ENCODE peak calls at places on chromosomes 16 and 17, in five cellular contexts. P is heart left ventricle, C is spleen, V is endodermal cell, U is heart right ventricle. N is an unnamed sample.

GRCh38 chr16:69838417-69838990 is 76.4 kb downstream of the WWP2 start:
- DNase-seq in P (peak; percentile 70), C (no peak), V (no peak), U (peak; percentile 66), N (no peak)

GRCh38 chr16:83785455-83785854 is 22.3 kb upstream of the HSBP1 start:
- DNase-seq in P (no peak), C (no peak), V (no peak), U (no peak), N (no peak)

GRCh38 chr17:31374503-31374902 is 17.0 kb upstream of the RAB11FIP4 start:
- DNase-seq in P (no peak), C (no peak), V (no peak), U (no peak), N (no peak)

GRCh38 chr17:4544656-4545216 is 10.4 kb downstream of the MYBBP1A start:
- DNase-seq in P (peak; percentile 23), C (no peak), V (no peak), U (no peak), N (no peak)

GRCh38 chr16:19929062-19929511 is 44.4 kb upstream of the GPRC5B start:
- DNase-seq in P (no peak), C (no peak), V (no peak), U (no peak), N (no peak)

GRCh38 chr16:11439790-11440656 is 94.8 kb downstream of the RMI2 start:
- DNase-seq in P (no peak), C (peak; percentile 43), V (no peak), U (no peak), N (no peak)

GRCh38 chr17:15303851-15304250 is 37.5 kb downstream of the TEKT3 start:
- DNase-seq in P (no peak), C (no peak), V (no peak), U (no peak), N (no peak)

GRCh38 chr17:38415250-38416194 is 12.7 kb upstream of the ARHGAP23 start:
- DNase-seq in P (no peak), C (no peak), V (peak; percentile 90), U (no peak), N (no peak)

GRCh38 chr17:32349854-32350661 is at the start of gene ZNF207:
- DNase-seq in P (peak; percentile 97), C (peak; percentile 97), V (peak; percentile 99), U (peak; percentile 96), N (peak; percentile 95)

GRCh38 chr17:78013683-78014467 is 55.4 kb downstream of the TNRC6C start:
- DNase-seq in P (no peak), C (no peak), V (peak; percentile 83), U (peak; percentile 43), N (peak; percentile 50)

GRCh38 chr17:81712468-81713003 is 452 bp downstream of the SLC25A10 start:
- DNase-seq in P (no peak), C (no peak), V (peak; percentile 80), U (no peak), N (peak; percentile 17)

DNA sequence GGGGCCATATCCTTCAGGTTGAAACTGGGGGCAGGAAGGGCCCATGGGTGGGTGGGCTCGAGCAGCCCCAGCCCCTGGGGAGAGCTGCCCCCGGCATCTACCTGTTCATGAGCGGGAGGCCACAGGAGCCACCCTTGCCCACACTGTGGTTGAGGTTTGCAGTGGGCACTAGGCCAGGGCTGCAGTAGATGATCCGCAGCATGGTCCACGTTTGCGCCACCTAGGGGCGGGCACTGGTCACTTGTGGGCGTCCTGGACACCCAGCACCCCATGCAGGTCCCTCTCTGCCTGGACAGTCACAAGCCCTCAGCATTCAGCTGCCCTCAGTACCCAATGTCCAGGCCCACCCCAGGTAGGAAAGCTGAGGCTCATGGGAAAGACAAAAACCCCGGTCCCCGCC is 1.8 kb upstream of the JMJD8 start:
- DNase-seq in P (no peak), C (peak; percentile 85), V (peak; percentile 84), U (no peak), N (no peak)
- H3K4me1 ChIP-seq in P (peaks cover 58% of the 10 kb centered on the region), C (peaks cover 37% of the 10 kb centered on the region), V (peaks cover 23% of the 10 kb centered on the region), U (peaks cover 61% of the 10 kb centered on the region), N (peaks cover 7% of the 10 kb centered on the region)

GRCh38 chr16:9219811-9220210 is 128.4 kb downstream of the HAPSTR1 start:
- DNase-seq in P (no peak), C (no peak), V (no peak), U (no peak), N (no peak)
- H3K27ac ChIP-seq in P (no peak overlapping the region), C (no peak overlapping the region), V (no peak overlapping the region), U (no peak overlapping the region), N (no peak overlapping the region)

GRCh38 chr16:85602831-85603755 is 10.0 kb upstream of the GSE1 start:
- DNase-seq in P (no peak), C (no peak), V (no peak), U (no peak), N (no peak)
- TF ChIP-seq CTCF in P (no peak), C (no peak), V (no peak), U (no peak), N (no peak)

GRCh38 chr17:76240461-76241204 is at the start of gene RNF157:
- DNase-seq in P (peak; percentile 71), C (peak; percentile 91), V (peak; percentile 93), U (peak; percentile 32), N (peak; percentile 40)
- H3K4me1 ChIP-seq in P (peaks cover 12% of the 10 kb centered on the region), C (peaks cover 9% of the 10 kb centered on the region), V (no peaks in the 10 kb centered on the region), U (peaks cover 11% of the 10 kb centered on the region), N (no peaks in the 10 kb centered on the region)

GRCh38 chr17:50798424-50799344 is 31.4 kb upstream of the ANKRD40CL start:
- DNase-seq in P (no peak), C (no peak), V (peak; percentile 70), U (no peak), N (no peak)
- H3K27ac ChIP-seq in P (no peak overlapping the region), C (no peak overlapping the region), V (peak overlapping the region; percentile 49), U (no peak overlapping the region), N (no peak overlapping the region)

DNA sequence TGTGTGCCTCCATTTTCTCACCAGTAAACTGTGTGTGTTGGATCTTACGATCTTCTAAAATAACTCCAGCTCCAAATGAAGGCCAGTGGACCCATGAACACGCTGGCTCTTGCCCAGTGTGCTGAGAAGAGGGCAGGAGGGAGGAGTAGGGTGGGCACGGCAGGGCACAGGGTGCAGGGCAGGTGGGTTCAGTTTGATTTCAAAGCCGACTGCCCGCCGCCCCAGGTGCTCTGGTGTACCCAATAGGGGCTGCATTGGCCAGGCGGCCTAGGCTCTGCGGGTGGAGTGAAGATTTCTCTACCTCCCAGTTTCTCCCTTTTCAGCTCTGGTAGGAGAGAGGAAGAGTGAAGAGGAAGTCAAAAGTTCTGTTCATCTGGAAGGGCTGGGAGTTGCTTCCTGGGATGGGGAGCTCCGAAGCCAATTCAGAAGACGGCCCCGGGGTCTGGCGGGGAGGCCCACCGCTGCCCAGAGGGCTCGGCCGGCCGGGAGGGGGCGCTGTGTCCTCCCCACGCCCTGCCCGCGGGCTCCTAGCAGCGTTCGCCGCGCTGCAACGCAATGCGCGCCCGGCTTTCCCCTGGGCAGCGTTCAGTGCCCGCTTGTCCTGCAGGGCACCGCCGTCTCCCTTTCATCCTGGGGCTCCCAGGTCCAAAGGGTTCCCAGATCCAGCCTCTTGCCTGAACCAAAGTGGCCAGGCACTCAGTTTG is 1.1 kb upstream of the CRHR1 start:
- DNase-seq in P (peak; percentile 36), C (no peak), V (peak; percentile 94), U (no peak), N (peak; percentile 42)
- TF ChIP-seq CTCF in P (peak; percentile 34), C (no peak), V (peak; percentile 97), U (no peak), N (peak; percentile 53)

GRCh38 chr16:30567160-30567990 is 4.1 kb downstream of the ZNF688 start:
- DNase-seq in P (no peak), C (no peak), V (no peak), U (no peak), N (no peak)
- H3K4me1 ChIP-seq in P (peaks cover 17% of the 10 kb centered on the region), C (peaks cover 26% of the 10 kb centered on the region), V (peaks cover 6% of the 10 kb centered on the region), U (peaks cover 12% of the 10 kb centered on the region), N (no peaks in the 10 kb centered on the region)